ENCODE peak calls at places on chromosomes 4 and X, in four cellular contexts. I is A549, J is PC-3, Z is AG04450. V is an unnamed sample.
A peak's percentile ranks its signal among the peaks of the same experiment; 100 is the strongest.

GRCh38 chrX:129540068-129540653 is at the start of gene OCRL:
- DNase-seq in I (peak; percentile 72), J (peak; percentile 77), Z (no peak), V (peak; percentile 55)

GRCh38 chr4:39565925-39566630 is 38.8 kb upstream of the UGDH start:
- DNase-seq in I (peak; percentile 57), J (peak; percentile 77), Z (peak; percentile 69), V (peak; percentile 55)

GRCh38 chr4:7760706-7761105 is 179.0 kb downstream of the AFAP1 start:
- DNase-seq in I (no peak), J (no peak), Z (no peak), V (no peak)

GRCh38 chrX:150870487-150871340 is 27.8 kb downstream of the CD99L2 start:
- DNase-seq in I (no peak), J (no peak), Z (no peak), V (no peak)

GRCh38 chrX:134908235-134908834 is 82.5 kb upstream of the SMIM10 start:
- DNase-seq in I (peak; percentile 36), J (peak; percentile 37), Z (no peak), V (no peak)

GRCh38 chrX:41875142-41875541 is 48.2 kb downstream of the CASK start:
- DNase-seq in I (no peak), J (no peak), Z (no peak), V (no peak)

GRCh38 chr4:184883024-184883423 is 57.3 kb upstream of the ACSL1 start:
- DNase-seq in I (no peak), J (no peak), Z (no peak), V (no peak)

GRCh38 chrX:118536687-118537461 is 41.3 kb downstream of the DOCK11 start:
- DNase-seq in I (peak; percentile 31), J (peak; percentile 10), Z (no peak), V (no peak)

GRCh38 chr4:74555231-74555630 is 110.3 kb downstream of the AREG start:
- DNase-seq in I (peak; percentile 40), J (peak; percentile 87), Z (peak; percentile 21), V (peak; percentile 50)

GRCh38 chrX:72016881-72017783 is 106.5 kb downstream of the NHSL2 start:
- DNase-seq in I (no peak), J (no peak), Z (no peak), V (no peak)

DNA sequence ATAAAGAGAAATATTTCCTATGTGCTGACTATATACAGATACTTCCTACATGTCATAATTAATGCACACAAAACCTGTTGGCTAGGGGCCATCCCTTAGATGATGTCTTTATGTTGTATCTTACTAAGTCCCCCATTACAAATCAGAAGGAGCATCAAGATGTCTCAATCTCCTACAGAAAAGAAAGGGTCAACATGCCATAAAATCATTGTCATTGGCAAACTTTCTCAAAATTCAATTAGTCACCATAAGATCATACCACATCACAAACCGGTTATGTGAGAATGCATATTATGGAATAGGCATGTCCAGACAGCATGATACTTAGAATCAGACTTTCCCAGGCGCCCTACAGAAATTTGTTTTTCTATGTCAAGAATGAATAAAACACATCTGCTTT is 175.2 kb upstream of the TET2 start:
- DNase-seq in I (no peak), J (peak; percentile 90), Z (no peak), V (peak; percentile 68)
- H3K27ac ChIP-seq in I (no peak overlapping the region), J (peak overlapping the region; percentile 84), Z (no peak overlapping the region), V (no peak overlapping the region)

GRCh38 chrX:65667503-65668355 is at the start of gene MSN:
- DNase-seq in I (peak; percentile 76), J (peak; percentile 66), Z (no peak), V (peak; percentile 27)
- TF ChIP-seq CTCF in I (no peak), J (peak; percentile 13), Z (peak; percentile 27), V (no peak)

GRCh38 chr4:112952301-112952700 is 97.2 kb upstream of the ANK2 start:
- DNase-seq in I (no peak), J (no peak), Z (no peak), V (no peak)
- H3K27ac ChIP-seq in I (no peak overlapping the region), J (no peak overlapping the region), Z (no peak overlapping the region), V (no peak overlapping the region)

DNA sequence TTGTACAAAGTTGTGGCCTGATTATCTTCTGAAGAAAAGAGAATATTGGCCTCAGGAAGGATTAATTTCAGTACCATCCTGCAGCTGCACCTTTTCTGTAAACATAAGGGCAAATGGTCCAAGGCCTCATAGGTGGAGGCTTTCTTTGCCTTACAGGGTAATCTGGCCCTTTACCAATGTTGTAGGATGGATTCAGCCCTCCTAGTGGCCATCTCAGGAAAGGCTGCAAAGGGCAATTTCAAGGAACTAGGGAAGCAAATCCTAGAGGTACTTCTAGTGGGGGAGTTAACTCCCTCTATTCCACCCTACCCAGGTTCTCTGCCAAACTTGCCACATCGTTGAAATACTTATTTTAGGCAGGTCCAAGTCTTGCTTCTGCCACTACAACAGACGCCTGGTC is 57.6 kb downstream of the UGT2B11 start:
- DNase-seq in I (peak; percentile 4), J (peak; percentile 65), Z (no peak), V (no peak)
- TF ChIP-seq CTCF in I (no peak), J (peak; percentile 61), Z (peak; percentile 50), V (no peak)

GRCh38 chr4:26032572-26033320 is 118.7 kb downstream of the SMIM20 start:
- DNase-seq in I (no peak), J (peak; percentile 55), Z (peak; percentile 69), V (no peak)

GRCh38 chr4:26030780-26031179 is 116.8 kb downstream of the SMIM20 start:
- DNase-seq in I (no peak), J (no peak), Z (no peak), V (no peak)

GRCh38 chr4:26031704-26032103 is 117.7 kb downstream of the SMIM20 start:
- DNase-seq in I (no peak), J (peak; percentile 37), Z (no peak), V (no peak)

GRCh38 chr4:26033389-26033788 is 119.4 kb downstream of the SMIM20 start:
- DNase-seq in I (no peak), J (no peak), Z (no peak), V (no peak)

DNA sequence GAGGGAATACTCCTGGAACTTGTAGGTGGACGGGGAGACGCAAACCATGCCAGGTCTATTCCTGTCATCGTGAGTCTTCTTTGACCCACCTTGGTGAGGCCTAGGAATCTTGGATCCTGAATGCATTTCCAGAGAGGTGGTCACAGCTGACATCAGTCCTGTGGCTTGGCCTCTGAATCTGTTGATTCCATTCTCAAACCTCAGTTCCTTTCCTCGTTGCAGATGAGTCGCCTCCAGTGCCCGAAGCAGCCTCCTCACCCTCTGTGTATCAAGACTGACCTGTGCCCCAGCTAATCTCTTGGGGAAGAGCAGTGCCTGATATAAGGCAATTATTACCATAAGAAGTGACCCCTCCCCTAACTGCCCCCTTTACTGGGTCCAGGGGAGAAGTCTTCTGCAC is 118.1 kb downstream of the SMIM20 start:
- DNase-seq in I (no peak), J (peak; percentile 58), Z (peak; percentile 39), V (no peak)
- H3K27ac ChIP-seq in I (no peak overlapping the region), J (peak overlapping the region; percentile 74), Z (peak overlapping the region; percentile 83), V (no peak overlapping the region)

V was measured in RWPE1.